ENCODE peak calls at places on chromosomes 4 and X, in seven cellular contexts. C is SW 1271; J is dermis blood vessel endothelial cell; V is stromal cell of bone marrow; K is nucleus accumbens; A is EL; W is CD4-positive, alpha-beta T cell. X is an unnamed sample.
A peak's percentile ranks its signal among the peaks of the same experiment; 100 is the strongest.

GRCh38 chr4:113355550-113356371 is 306.3 kb downstream of the ANK2 start:
- DNase-seq in K (no peak), A (peak; percentile 90), C (no peak), V (peak; percentile 81), J (peak; percentile 59), W (peak; percentile 45), X (peak; percentile 86)

GRCh38 chrX:33218819-33219218 is 7.5 kb upstream of the DMD start:
- DNase-seq in C (no peak), K (no peak), V (no peak), J (no peak), A (no peak), W (no peak), X (no peak)

GRCh38 chr4:74441744-74442143 is 3.2 kb upstream of the AREG start:
- DNase-seq in V (no peak), K (no peak), C (no peak), W (no peak), A (no peak), J (no peak), X (no peak)

GRCh38 chr4:1487761-1488160 is 81.5 kb upstream of the NKX1-1 start:
- DNase-seq in C (no peak), K (no peak), W (no peak), J (no peak), A (no peak), V (no peak), X (no peak)

GRCh38 chr4:145938618-145939177 is at the start of gene ZNF827:
- DNase-seq in K (peak; percentile 16), V (peak; percentile 48), J (peak; percentile 74), A (peak; percentile 65), W (peak; percentile 76), C (peak; percentile 11), X (peak; percentile 85)

GRCh38 chr4:10715696-10716095 is 31.1 kb upstream of the CLNK start:
- DNase-seq in A (no peak), C (no peak), J (peak; percentile 56), K (no peak), V (no peak), W (no peak), X (peak; percentile 80)

GRCh38 chr4:3792813-3793212 is 26.6 kb downstream of the ADRA2C start:
- DNase-seq in J (peak; percentile 16), V (no peak), C (no peak), A (no peak), W (no peak), K (no peak), X (no peak)

GRCh38 chrX:8204169-8204935 is 33.3 kb upstream of the VCX2 start:
- DNase-seq in A (no peak), V (no peak), C (no peak), K (no peak), J (no peak), W (no peak), X (no peak)

GRCh38 chrX:11470231-11470630 is 177.0 kb downstream of the AMELX start:
- DNase-seq in K (no peak), A (peak; percentile 79), V (peak; percentile 82), C (no peak), W (no peak), J (peak; percentile 41), X (peak; percentile 84)

GRCh38 chr4:182017038-182017437 is 226.2 kb upstream of the TENM3 start:
- DNase-seq in A (no peak), K (no peak), W (no peak), C (no peak), V (no peak), J (no peak), X (no peak)

GRCh38 chr4:83266689-83267088 is 17.9 kb downstream of the COQ2 start:
- DNase-seq in C (no peak), W (no peak), A (no peak), K (no peak), J (no peak), V (no peak), X (peak; percentile 63)

X was measured in fibroblast of lung.